ENCODE peak calls at places on chromosomes 5 and 9, in eight cellular contexts. K is AG04449, L is WTC11, M is endothelial cell, W is Calu3, Y is uterus, G is GM13976, U is heart left ventricle. X is an unnamed sample.

GRCh38 chr5:10564838-10565784 is 1.2 kb downstream of the ANKRD33B start:
- DNase-seq in K (no peak), L (peak; percentile 48), M (peak; percentile 27), W (no peak), Y (no peak), G (no peak), U (peak; percentile 49), X (no peak)

GRCh38 chr5:997001-997474 is 11.6 kb upstream of the NKD2 start:
- DNase-seq in K (no peak), L (peak; percentile 13), M (no peak), W (no peak), Y (peak; percentile 18), G (no peak), U (peak; percentile 47), X (no peak)

GRCh38 chr9:80842976-80843506 is 846.3 kb downstream of the TLE1 start:
- DNase-seq in K (no peak), L (no peak), M (no peak), W (no peak), Y (no peak), G (no peak), U (no peak), X (no peak)

GRCh38 chr5:177457239-177458121 is 10.9 kb downstream of the PRR7 start:
- DNase-seq in K (peak; percentile 71), L (peak; percentile 93), M (peak; percentile 87), W (peak; percentile 93), Y (peak; percentile 84), G (peak; percentile 93), U (peak; percentile 84), X (peak; percentile 93)

GRCh38 chr5:76537073-76537543 is 86.1 kb downstream of the F2RL2 start:
- DNase-seq in K (no peak), L (no peak), M (no peak), W (no peak), Y (no peak), G (no peak), U (no peak), X (no peak)

GRCh38 chr5:31827862-31828261 is 188.9 kb downstream of the PDZD2 start:
- DNase-seq in K (no peak), L (no peak), M (no peak), W (no peak), Y (no peak), G (no peak), U (no peak), X (no peak)

GRCh38 chr5:112684737-112685136 is 52.9 kb upstream of the APC start:
- DNase-seq in K (peak; percentile 84), L (no peak), M (no peak), W (no peak), Y (peak; percentile 26), G (no peak), U (peak; percentile 41), X (no peak)

GRCh38 chr5:123511290-123511647 is 708 bp upstream of the CSNK1G3 start:
- DNase-seq in K (no peak), L (no peak), M (no peak), W (peak; percentile 15), Y (no peak), G (no peak), U (no peak), X (peak; percentile 25)

GRCh38 chr9:89777544-89777943 is 172.7 kb downstream of the GADD45G start:
- DNase-seq in K (no peak), L (no peak), M (no peak), W (no peak), Y (no peak), G (no peak), U (no peak), X (no peak)

GRCh38 chr9:90219548-90220118 is 423.0 kb downstream of the DIRAS2 start:
- DNase-seq in K (no peak), L (peak; percentile 75), M (peak; percentile 62), W (peak; percentile 63), Y (no peak), G (peak; percentile 64), U (no peak), X (no peak)

GRCh38 chr5:143205879-143206193 is 197.7 kb downstream of the NR3C1 start:
- DNase-seq in K (no peak), L (no peak), M (no peak), W (no peak), Y (no peak), G (no peak), U (no peak), X (no peak)

GRCh38 chr9:73118297-73118696 is 33.4 kb upstream of the ANXA1 start:
- DNase-seq in K (no peak), L (no peak), M (no peak), W (no peak), Y (no peak), G (no peak), U (no peak), X (no peak)

GRCh38 chr5:124706041-124706440 is 40.4 kb downstream of the ZNF608 start:
- DNase-seq in K (no peak), L (no peak), M (no peak), W (no peak), Y (no peak), G (no peak), U (no peak), X (no peak)

GRCh38 chr5:68343421-68343826 is 127.9 kb downstream of the PIK3R1 start:
- DNase-seq in K (no peak), L (no peak), M (no peak), W (peak; percentile 31), Y (peak; percentile 59), G (peak; percentile 31), U (peak; percentile 41), X (peak; percentile 85)

GRCh38 chr5:58579781-58580180 is 3.1 kb upstream of the RAB3C start:
- DNase-seq in K (no peak), L (no peak), M (no peak), W (no peak), Y (no peak), G (no peak), U (no peak), X (no peak)

GRCh38 chr5:83474986-83475385 is 3.4 kb downstream of the VCAN start:
- DNase-seq in K (no peak), L (peak; percentile 32), M (no peak), W (peak; percentile 16), Y (no peak), G (no peak), U (no peak), X (no peak)

GRCh38 chr9:133237271-133237731 is 28.3 kb upstream of the OBP2B start:
- DNase-seq in K (no peak), L (no peak), M (no peak), W (no peak), Y (peak; percentile 11), G (no peak), U (peak; percentile 74), X (no peak)

GRCh38 chr9:137391411-137391754 is 31.6 kb downstream of the EXD3 start:
- DNase-seq in K (no peak), L (no peak), M (no peak), W (no peak), Y (no peak), G (no peak), U (peak; percentile 63), X (no peak)

GRCh38 chr5:9589049-9589835 is 40.9 kb downstream of the TAS2R1 start:
- DNase-seq in K (no peak), L (no peak), M (no peak), W (no peak), Y (no peak), G (no peak), U (no peak), X (no peak)

GRCh38 chr9:134497283-134497860 is 144.2 kb upstream of the COL5A1 start:
- DNase-seq in K (no peak), L (no peak), M (no peak), W (no peak), Y (no peak), G (no peak), U (no peak), X (no peak)

GRCh38 chr9:134498767-134499166 is 142.8 kb upstream of the COL5A1 start:
- DNase-seq in K (no peak), L (no peak), M (no peak), W (no peak), Y (no peak), G (no peak), U (no peak), X (no peak)

GRCh38 chr9:134495881-134496412 is 145.7 kb upstream of the COL5A1 start:
- DNase-seq in K (no peak), L (no peak), M (no peak), W (no peak), Y (no peak), G (no peak), U (no peak), X (no peak)

GRCh38 chr9:134494905-134495304 is 146.7 kb upstream of the COL5A1 start:
- DNase-seq in K (no peak), L (no peak), M (no peak), W (no peak), Y (no peak), G (no peak), U (no peak), X (no peak)

GRCh38 chr9:134496413-134497282 is 145.0 kb upstream of the COL5A1 start:
- DNase-seq in K (peak; percentile 59), L (no peak), M (no peak), W (no peak), Y (no peak), G (no peak), U (no peak), X (no peak)
- TF ChIP-seq CTCF in K (no peak), L (no peak), M (no peak), W (no peak), Y (no peak), G (no peak), U (no peak), X (no peak)

GRCh38 chr5:53123702-53124101 is 14.1 kb upstream of the MOCS2 start:
- DNase-seq in K (no peak), L (no peak), M (no peak), W (no peak), Y (no peak), G (no peak), U (no peak), X (no peak)
- TF ChIP-seq CTCF in K (no peak), L (no peak), M (no peak), W (no peak), Y (no peak), G (no peak), U (no peak), X (no peak)

DNA sequence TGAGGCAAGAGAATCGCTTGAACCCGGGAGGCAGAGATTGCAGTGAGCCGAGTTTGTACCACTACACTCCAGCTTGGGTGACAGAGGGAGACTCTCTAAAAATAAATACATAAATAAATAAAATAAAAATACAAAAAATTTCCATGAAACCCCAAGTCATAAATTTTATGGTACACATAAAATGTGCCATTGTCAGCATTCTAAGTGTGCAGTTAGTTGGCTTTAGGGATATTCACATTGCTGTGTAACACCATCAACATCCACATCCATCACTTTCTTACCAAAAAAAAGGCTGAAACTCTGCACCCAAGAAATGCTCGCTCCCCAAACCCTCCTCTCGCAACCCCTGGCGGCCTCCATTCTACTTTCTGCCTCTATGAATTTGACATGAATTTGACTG is 135.2 kb downstream of the GAPVD1 start:
- DNase-seq in K (no peak), L (no peak), M (no peak), W (no peak), Y (no peak), G (no peak), U (no peak), X (no peak)
- TF ChIP-seq CTCF in K (no peak), L (no peak), M (no peak), W (no peak), Y (no peak), G (no peak), U (no peak), X (no peak)

GRCh38 chr9:74281674-74282073 is 215.5 kb upstream of the RORB start:
- DNase-seq in K (no peak), L (peak; percentile 62), M (peak; percentile 17), W (no peak), Y (no peak), G (no peak), U (no peak), X (no peak)
- TF ChIP-seq CTCF in K (no peak), L (peak; percentile 27), M (peak; percentile 35), W (no peak), Y (no peak), G (peak; percentile 26), U (no peak), X (peak; percentile 19)